ENCODE peak calls at places on chromosomes 6 and 20, in four cellular contexts. One of them, this sample, is unnamed.

GRCh38 chr20:58374027-58374850 is 14.8 kb upstream of the VAPB start:
- DNase-seq in breast epithelium: no peak
- DNase-seq in upper lobe of left lung: no peak
- DNase-seq in IMR-90: no peak
- DNase-seq in this sample: no peak

GRCh38 chr20:55269913-55270312 is 735.4 kb downstream of the CBLN4 start:
- DNase-seq in breast epithelium: no peak
- DNase-seq in upper lobe of left lung: no peak
- DNase-seq in IMR-90: no peak
- DNase-seq in this sample: no peak

GRCh38 chr20:26208296-26209091 is 511.8 kb upstream of the ZNF337 start:
- DNase-seq in breast epithelium: peak
- DNase-seq in upper lobe of left lung: peak
- DNase-seq in IMR-90: no peak
- DNase-seq in this sample: no peak

GRCh38 chr6:99187429-99187828 is 162.0 kb downstream of the FAXC start:
- DNase-seq in breast epithelium: no peak
- DNase-seq in upper lobe of left lung: no peak
- DNase-seq in IMR-90: no peak
- DNase-seq in this sample: no peak

GRCh38 chr6:30450908-30451818 is 38.1 kb upstream of the HLA-E start:
- DNase-seq in breast epithelium: no peak
- DNase-seq in upper lobe of left lung: peak
- DNase-seq in IMR-90: peak
- DNase-seq in this sample: no peak

GRCh38 chr6:4348462-4349112 is 213.2 kb upstream of the ECI2 start:
- DNase-seq in breast epithelium: no peak
- DNase-seq in upper lobe of left lung: no peak
- DNase-seq in IMR-90: peak
- DNase-seq in this sample: no peak

GRCh38 chr6:9504191-9504590 is 910.7 kb downstream of the TFAP2A start:
- DNase-seq in breast epithelium: no peak
- DNase-seq in upper lobe of left lung: no peak
- DNase-seq in IMR-90: no peak
- DNase-seq in this sample: no peak

GRCh38 chr20:37042986-37043972 is 52.5 kb downstream of the RBL1 start:
- DNase-seq in breast epithelium: no peak
- DNase-seq in upper lobe of left lung: peak
- DNase-seq in IMR-90: no peak
- DNase-seq in this sample: no peak

GRCh38 chr6:127115032-127115661 is 3.3 kb upstream of the RSPO3 start:
- DNase-seq in breast epithelium: no peak
- DNase-seq in upper lobe of left lung: no peak
- DNase-seq in IMR-90: no peak
- DNase-seq in this sample: no peak

GRCh38 chr6:43465978-43466377 is 10.6 kb upstream of the DLK2 start:
- DNase-seq in breast epithelium: no peak
- DNase-seq in upper lobe of left lung: no peak
- DNase-seq in IMR-90: no peak
- DNase-seq in this sample: no peak

GRCh38 chr6:71906813-71907212 is 20.5 kb downstream of the RIMS1 start:
- DNase-seq in breast epithelium: no peak
- DNase-seq in upper lobe of left lung: no peak
- DNase-seq in IMR-90: no peak
- DNase-seq in this sample: no peak

GRCh38 chr6:126539022-126539421 is 199.1 kb downstream of the CENPW start:
- DNase-seq in breast epithelium: no peak
- DNase-seq in upper lobe of left lung: no peak
- DNase-seq in IMR-90: peak
- DNase-seq in this sample: no peak

GRCh38 chr6:131368077-131368911 is 204.7 kb upstream of the ARG1 start:
- DNase-seq in breast epithelium: peak
- DNase-seq in upper lobe of left lung: peak
- DNase-seq in IMR-90: no peak
- DNase-seq in this sample: peak

GRCh38 chr6:137873273-137873762 is 6.3 kb downstream of the TNFAIP3 start:
- DNase-seq in breast epithelium: no peak
- DNase-seq in upper lobe of left lung: peak
- DNase-seq in IMR-90: peak
- DNase-seq in this sample: peak

GRCh38 chr6:32108727-32109113 is 418 bp downstream of the TNXB start:
- DNase-seq in breast epithelium: no peak
- DNase-seq in upper lobe of left lung: no peak
- DNase-seq in IMR-90: no peak
- DNase-seq in this sample: no peak

GRCh38 chr6:1762203-1762602 is 152.5 kb downstream of the FOXC1 start:
- DNase-seq in breast epithelium: no peak
- DNase-seq in upper lobe of left lung: no peak
- DNase-seq in IMR-90: no peak
- DNase-seq in this sample: no peak

GRCh38 chr6:116111552-116112528 is 11.2 kb downstream of the NT5DC1 start:
- DNase-seq in breast epithelium: no peak
- DNase-seq in upper lobe of left lung: no peak
- DNase-seq in IMR-90: peak
- DNase-seq in this sample: no peak

GRCh38 chr20:17315491-17316231 is 88.8 kb downstream of the PCSK2 start:
- DNase-seq in breast epithelium: no peak
- DNase-seq in upper lobe of left lung: no peak
- DNase-seq in IMR-90: no peak
- DNase-seq in this sample: no peak

GRCh38 chr6:9948600-9949138 is 466.2 kb downstream of the TFAP2A start:
- DNase-seq in breast epithelium: no peak
- DNase-seq in upper lobe of left lung: no peak
- DNase-seq in IMR-90: no peak
- DNase-seq in this sample: no peak

GRCh38 chr20:3753098-3753497 is 14.5 kb downstream of the ADISSP start:
- DNase-seq in breast epithelium: no peak
- DNase-seq in upper lobe of left lung: peak
- DNase-seq in IMR-90: peak
- DNase-seq in this sample: peak

GRCh38 chr6:44257007-44257752 is at the start of gene SLC35B2:
- DNase-seq in breast epithelium: peak
- DNase-seq in upper lobe of left lung: peak
- DNase-seq in IMR-90: peak
- DNase-seq in this sample: peak

GRCh38 chr20:32501709-32502108 is 83.4 kb downstream of the NOL4L start:
- DNase-seq in breast epithelium: no peak
- DNase-seq in upper lobe of left lung: no peak
- DNase-seq in IMR-90: peak
- DNase-seq in this sample: no peak

GRCh38 chr20:25040438-25040831 is 17.5 kb downstream of the ACSS1 start:
- DNase-seq in breast epithelium: peak
- DNase-seq in upper lobe of left lung: peak
- DNase-seq in IMR-90: peak
- DNase-seq in this sample: peak

GRCh38 chr20:52083627-52084232 is 107.8 kb downstream of the ZFP64 start:
- DNase-seq in breast epithelium: no peak
- DNase-seq in upper lobe of left lung: no peak
- DNase-seq in IMR-90: peak
- DNase-seq in this sample: no peak

GRCh38 chr20:41003143-41003932 is 25.3 kb upstream of the TOP1 start:
- DNase-seq in breast epithelium: peak
- DNase-seq in upper lobe of left lung: peak
- DNase-seq in IMR-90: peak
- DNase-seq in this sample: peak

GRCh38 chr6:31083742-31084354 is 28.5 kb downstream of the C6orf15 start:
- DNase-seq in breast epithelium: no peak
- DNase-seq in upper lobe of left lung: no peak
- DNase-seq in IMR-90: peak
- DNase-seq in this sample: peak

GRCh38 chr6:146850238-146850896 is 251.6 kb downstream of the ADGB start:
- DNase-seq in breast epithelium: no peak
- DNase-seq in upper lobe of left lung: no peak
- DNase-seq in IMR-90: peak
- DNase-seq in this sample: no peak

GRCh38 chr20:23255658-23256385 is 94.8 kb upstream of the NXT1 start:
- DNase-seq in breast epithelium: no peak
- DNase-seq in upper lobe of left lung: no peak
- DNase-seq in IMR-90: peak
- DNase-seq in this sample: no peak

DNA sequence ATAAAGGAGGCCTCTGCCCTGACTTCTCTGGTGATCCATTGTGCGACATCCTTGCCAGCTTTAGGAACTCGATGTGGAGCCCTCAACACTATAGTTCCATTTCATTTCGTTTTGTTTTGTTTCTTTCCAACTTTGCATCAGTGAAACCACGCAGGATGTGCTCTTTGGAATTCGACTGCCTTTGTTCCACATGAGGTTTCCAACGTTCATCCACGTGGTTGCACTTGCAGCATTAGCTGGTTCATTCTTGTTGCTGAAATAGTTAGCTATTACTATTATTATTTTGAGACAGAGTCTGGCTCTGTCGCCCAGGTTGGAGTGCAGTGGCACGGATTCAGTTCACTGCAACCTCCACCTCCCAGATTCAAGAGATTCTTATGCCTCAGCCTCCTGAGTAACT is 61.3 kb upstream of the ZNFX1 start:
- DNase-seq in breast epithelium: no peak
- DNase-seq in upper lobe of left lung: no peak
- DNase-seq in IMR-90: no peak
- DNase-seq in this sample: no peak
- TF ChIP-seq POLR2A in breast epithelium: no peak
- TF ChIP-seq POLR2A in upper lobe of left lung: no peak
- TF ChIP-seq POLR2A in IMR-90: no peak
- TF ChIP-seq POLR2A in this sample: no peak

DNA sequence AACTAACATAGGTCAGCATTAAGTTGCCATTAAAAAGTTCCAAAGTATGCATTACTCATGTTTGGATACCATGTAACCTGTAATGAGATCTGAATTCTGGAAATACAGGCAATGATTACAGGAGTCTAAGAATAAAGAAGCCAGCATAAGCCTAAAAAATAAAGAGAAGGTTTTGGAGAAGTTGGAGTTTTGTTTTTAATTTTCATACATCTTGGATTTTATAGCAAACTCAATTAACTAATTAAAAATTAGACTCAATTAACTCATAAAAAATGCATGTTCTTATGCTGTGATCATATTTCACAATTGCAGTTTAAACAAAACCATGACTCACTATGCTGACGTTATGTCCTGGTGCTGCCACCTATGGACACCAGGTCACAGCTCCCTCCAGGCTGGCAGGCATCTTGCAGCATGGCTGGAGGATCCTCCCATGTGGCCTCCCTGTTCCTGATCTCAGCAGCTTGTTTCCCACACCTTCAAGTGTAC is 648.8 kb upstream of the AGPAT4 start:
- DNase-seq in breast epithelium: no peak
- DNase-seq in upper lobe of left lung: peak
- DNase-seq in IMR-90: peak
- DNase-seq in this sample: peak
- TF ChIP-seq CTCF in breast epithelium: no peak
- TF ChIP-seq CTCF in upper lobe of left lung: no peak
- TF ChIP-seq CTCF in IMR-90: no peak
- TF ChIP-seq CTCF in this sample: peak

DNA sequence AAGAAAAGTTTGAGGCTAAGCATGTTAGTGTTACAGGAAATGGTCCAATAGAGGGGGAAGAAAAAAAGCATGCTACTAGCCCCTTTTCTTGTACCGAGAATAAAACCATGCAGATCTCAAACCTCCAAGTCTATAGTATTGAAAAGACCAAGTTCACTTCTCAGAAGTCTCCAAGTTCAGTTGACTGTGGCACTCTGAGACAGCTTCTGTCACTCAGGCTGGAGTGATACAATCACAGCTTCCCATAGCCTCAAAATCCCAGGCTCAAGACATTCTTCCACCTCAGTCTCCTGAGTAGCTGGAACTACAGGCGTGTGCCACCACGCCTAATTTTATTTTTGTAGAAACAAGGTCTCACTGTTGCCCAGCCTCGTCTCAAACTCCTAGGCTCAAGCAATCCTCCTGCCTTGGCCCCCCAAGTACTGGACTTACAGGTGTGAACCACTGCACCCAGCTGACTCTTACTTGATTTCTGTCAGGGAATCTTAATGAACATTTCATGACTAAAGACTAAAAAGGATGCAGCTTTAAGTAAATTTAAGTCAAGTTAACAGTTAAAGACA is 16.2 kb downstream of the C6orf62 start:
- DNase-seq in breast epithelium: no peak
- DNase-seq in upper lobe of left lung: no peak
- DNase-seq in IMR-90: no peak
- DNase-seq in this sample: no peak
- TF ChIP-seq POLR2A in breast epithelium: no peak
- TF ChIP-seq POLR2A in upper lobe of left lung: no peak
- TF ChIP-seq POLR2A in IMR-90: no peak
- TF ChIP-seq POLR2A in this sample: no peak

GRCh38 chr6:155329460-155330132 is 15.3 kb upstream of the TFB1M start:
- DNase-seq in breast epithelium: no peak
- DNase-seq in upper lobe of left lung: no peak
- DNase-seq in IMR-90: no peak
- DNase-seq in this sample: no peak
- TF ChIP-seq CTCF in breast epithelium: no peak
- TF ChIP-seq CTCF in upper lobe of left lung: no peak
- TF ChIP-seq CTCF in IMR-90: no peak
- TF ChIP-seq CTCF in this sample: no peak

GRCh38 chr6:158796353-158796752 is 22.8 kb downstream of the EZR start:
- DNase-seq in breast epithelium: no peak
- DNase-seq in upper lobe of left lung: no peak
- DNase-seq in IMR-90: no peak
- DNase-seq in this sample: no peak
- TF ChIP-seq POLR2A in breast epithelium: no peak
- TF ChIP-seq POLR2A in upper lobe of left lung: no peak
- TF ChIP-seq POLR2A in IMR-90: no peak
- TF ChIP-seq POLR2A in this sample: no peak

DNA sequence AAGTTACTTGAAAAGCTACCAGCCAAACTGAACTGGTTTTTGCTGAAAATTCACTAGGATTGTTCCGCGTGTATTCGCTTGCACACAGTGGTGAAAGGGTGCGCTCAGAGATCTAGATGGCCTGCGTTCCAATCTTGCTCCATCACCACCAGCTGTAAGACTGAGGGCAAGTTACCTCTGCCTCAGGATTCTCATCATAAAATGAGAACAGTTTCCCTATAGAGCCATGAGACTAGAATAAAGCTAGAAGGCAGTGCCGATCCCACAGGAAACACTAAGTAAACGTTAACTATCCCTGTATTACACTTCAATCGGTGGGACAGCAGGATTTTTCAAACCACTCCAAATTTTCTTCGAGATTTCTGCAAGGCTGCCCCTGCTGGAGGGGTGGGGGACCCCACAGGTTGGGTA is 838 bp downstream of the AHCY start:
- DNase-seq in breast epithelium: no peak
- DNase-seq in upper lobe of left lung: no peak
- DNase-seq in IMR-90: peak
- DNase-seq in this sample: no peak
- TF ChIP-seq CTCF in breast epithelium: no peak
- TF ChIP-seq CTCF in upper lobe of left lung: no peak
- TF ChIP-seq CTCF in IMR-90: no peak
- TF ChIP-seq CTCF in this sample: no peak